ENCODE peak calls at places on chromosomes 5 and 9, in eight cellular contexts. One of them, this sample, is unnamed. For H3K4me1 and H3K27me3, the result is how much of the 10 kb centered on the place peaks cover.

GRCh38 chr5:140962190-140962589 is 4.1 kb upstream of the PCDHAC2 start:
- DNase-seq in heart right ventricle: no peak
- DNase-seq in right cardiac atrium: no peak
- DNase-seq in aorta: no peak
- DNase-seq in psoas muscle: no peak
- DNase-seq in CD8-positive, alpha-beta T cell: no peak
- DNase-seq in fibroblast of lung: no peak
- DNase-seq in cardiac muscle cell: no peak
- DNase-seq in this sample: no peak

GRCh38 chr5:139807647-139808030 is 12.0 kb downstream of the PSD2 start:
- DNase-seq in heart right ventricle: no peak
- DNase-seq in right cardiac atrium: no peak
- DNase-seq in aorta: peak
- DNase-seq in psoas muscle: no peak
- DNase-seq in CD8-positive, alpha-beta T cell: no peak
- DNase-seq in fibroblast of lung: no peak
- DNase-seq in cardiac muscle cell: no peak
- DNase-seq in this sample: no peak

GRCh38 chr5:17802256-17802655 is 168.0 kb downstream of the TAF11L14 start:
- DNase-seq in heart right ventricle: no peak
- DNase-seq in right cardiac atrium: no peak
- DNase-seq in aorta: no peak
- DNase-seq in psoas muscle: no peak
- DNase-seq in CD8-positive, alpha-beta T cell: no peak
- DNase-seq in fibroblast of lung: no peak
- DNase-seq in cardiac muscle cell: no peak
- DNase-seq in this sample: no peak

GRCh38 chr5:68333649-68334549 is 118.3 kb downstream of the PIK3R1 start:
- DNase-seq in heart right ventricle: no peak
- DNase-seq in right cardiac atrium: no peak
- DNase-seq in aorta: no peak
- DNase-seq in psoas muscle: no peak
- DNase-seq in CD8-positive, alpha-beta T cell: no peak
- DNase-seq in fibroblast of lung: peak
- DNase-seq in cardiac muscle cell: peak
- DNase-seq in this sample: no peak

GRCh38 chr9:90894956-90895687 is 93.5 kb downstream of the SYK start:
- DNase-seq in heart right ventricle: no peak
- DNase-seq in right cardiac atrium: no peak
- DNase-seq in aorta: no peak
- DNase-seq in psoas muscle: no peak
- DNase-seq in CD8-positive, alpha-beta T cell: no peak
- DNase-seq in fibroblast of lung: no peak
- DNase-seq in cardiac muscle cell: no peak
- DNase-seq in this sample: no peak

GRCh38 chr5:132486318-132487094 is 4.1 kb downstream of the IRF1 start:
- DNase-seq in heart right ventricle: no peak
- DNase-seq in right cardiac atrium: no peak
- DNase-seq in aorta: no peak
- DNase-seq in psoas muscle: no peak
- DNase-seq in CD8-positive, alpha-beta T cell: no peak
- DNase-seq in fibroblast of lung: no peak
- DNase-seq in cardiac muscle cell: no peak
- DNase-seq in this sample: no peak

GRCh38 chr9:86573886-86574285 is 219.7 kb upstream of the TUT7 start:
- DNase-seq in heart right ventricle: no peak
- DNase-seq in right cardiac atrium: no peak
- DNase-seq in aorta: no peak
- DNase-seq in psoas muscle: no peak
- DNase-seq in CD8-positive, alpha-beta T cell: no peak
- DNase-seq in fibroblast of lung: no peak
- DNase-seq in cardiac muscle cell: no peak
- DNase-seq in this sample: no peak

GRCh38 chr5:151683444-151683843 is 3.3 kb downstream of the SPARC start:
- DNase-seq in heart right ventricle: no peak
- DNase-seq in right cardiac atrium: no peak
- DNase-seq in aorta: no peak
- DNase-seq in psoas muscle: no peak
- DNase-seq in CD8-positive, alpha-beta T cell: no peak
- DNase-seq in fibroblast of lung: peak
- DNase-seq in cardiac muscle cell: no peak
- DNase-seq in this sample: no peak

GRCh38 chr9:8188720-8189407 is 389.3 kb upstream of the DMAC1 start:
- DNase-seq in heart right ventricle: no peak
- DNase-seq in right cardiac atrium: no peak
- DNase-seq in aorta: no peak
- DNase-seq in psoas muscle: no peak
- DNase-seq in CD8-positive, alpha-beta T cell: no peak
- DNase-seq in fibroblast of lung: no peak
- DNase-seq in cardiac muscle cell: no peak
- DNase-seq in this sample: no peak

GRCh38 chr5:173213236-173213933 is 21.6 kb downstream of the NKX2-5 start:
- DNase-seq in heart right ventricle: no peak
- DNase-seq in right cardiac atrium: no peak
- DNase-seq in aorta: peak
- DNase-seq in psoas muscle: no peak
- DNase-seq in CD8-positive, alpha-beta T cell: no peak
- DNase-seq in fibroblast of lung: no peak
- DNase-seq in cardiac muscle cell: no peak
- DNase-seq in this sample: no peak

GRCh38 chr9:806285-807156 is 35.0 kb upstream of the DMRT1 start:
- DNase-seq in heart right ventricle: no peak
- DNase-seq in right cardiac atrium: no peak
- DNase-seq in aorta: no peak
- DNase-seq in psoas muscle: no peak
- DNase-seq in CD8-positive, alpha-beta T cell: no peak
- DNase-seq in fibroblast of lung: peak
- DNase-seq in cardiac muscle cell: peak
- DNase-seq in this sample: no peak

GRCh38 chr9:126676685-126677143 is 63.0 kb downstream of the LMX1B start:
- DNase-seq in heart right ventricle: no peak
- DNase-seq in right cardiac atrium: no peak
- DNase-seq in aorta: no peak
- DNase-seq in psoas muscle: no peak
- DNase-seq in CD8-positive, alpha-beta T cell: no peak
- DNase-seq in fibroblast of lung: no peak
- DNase-seq in cardiac muscle cell: no peak
- DNase-seq in this sample: no peak

GRCh38 chr9:101097210-101097609 is 68.7 kb downstream of the PLPPR1 start:
- DNase-seq in heart right ventricle: no peak
- DNase-seq in right cardiac atrium: no peak
- DNase-seq in aorta: no peak
- DNase-seq in psoas muscle: no peak
- DNase-seq in CD8-positive, alpha-beta T cell: no peak
- DNase-seq in fibroblast of lung: no peak
- DNase-seq in cardiac muscle cell: no peak
- DNase-seq in this sample: no peak

GRCh38 chr5:179221196-179221876 is 123.9 kb downstream of the ADAMTS2 start:
- DNase-seq in heart right ventricle: no peak
- DNase-seq in right cardiac atrium: no peak
- DNase-seq in aorta: peak
- DNase-seq in psoas muscle: no peak
- DNase-seq in CD8-positive, alpha-beta T cell: no peak
- DNase-seq in fibroblast of lung: no peak
- DNase-seq in cardiac muscle cell: no peak
- DNase-seq in this sample: peak

GRCh38 chr5:127934791-127935256 is 148.7 kb upstream of the SLC12A2 start:
- DNase-seq in heart right ventricle: no peak
- DNase-seq in right cardiac atrium: no peak
- DNase-seq in aorta: no peak
- DNase-seq in psoas muscle: no peak
- DNase-seq in CD8-positive, alpha-beta T cell: no peak
- DNase-seq in fibroblast of lung: peak
- DNase-seq in cardiac muscle cell: peak
- DNase-seq in this sample: no peak

GRCh38 chr9:124852829-124853531 is at the start of gene WDR38:
- DNase-seq in heart right ventricle: peak
- DNase-seq in right cardiac atrium: peak
- DNase-seq in aorta: peak
- DNase-seq in psoas muscle: peak
- DNase-seq in CD8-positive, alpha-beta T cell: peak
- DNase-seq in fibroblast of lung: peak
- DNase-seq in cardiac muscle cell: peak
- DNase-seq in this sample: peak

GRCh38 chr9:122816163-122816867 is 12.1 kb downstream of the PDCL start:
- DNase-seq in heart right ventricle: peak
- DNase-seq in right cardiac atrium: peak
- DNase-seq in aorta: no peak
- DNase-seq in psoas muscle: peak
- DNase-seq in CD8-positive, alpha-beta T cell: no peak
- DNase-seq in fibroblast of lung: no peak
- DNase-seq in cardiac muscle cell: peak
- DNase-seq in this sample: no peak

GRCh38 chr5:102223542-102224444 is 72.3 kb downstream of the SLCO4C1 start:
- DNase-seq in heart right ventricle: no peak
- DNase-seq in right cardiac atrium: no peak
- DNase-seq in aorta: no peak
- DNase-seq in psoas muscle: no peak
- DNase-seq in CD8-positive, alpha-beta T cell: no peak
- DNase-seq in fibroblast of lung: peak
- DNase-seq in cardiac muscle cell: peak
- DNase-seq in this sample: no peak

GRCh38 chr5:116382874-116383266 is 191.8 kb downstream of the SEMA6A start:
- DNase-seq in heart right ventricle: no peak
- DNase-seq in right cardiac atrium: no peak
- DNase-seq in aorta: no peak
- DNase-seq in psoas muscle: no peak
- DNase-seq in CD8-positive, alpha-beta T cell: no peak
- DNase-seq in fibroblast of lung: no peak
- DNase-seq in cardiac muscle cell: no peak
- DNase-seq in this sample: no peak

GRCh38 chr9:117265253-117265652 is 149.6 kb downstream of the ASTN2 start:
- DNase-seq in heart right ventricle: peak
- DNase-seq in right cardiac atrium: peak
- DNase-seq in aorta: no peak
- DNase-seq in psoas muscle: no peak
- DNase-seq in CD8-positive, alpha-beta T cell: no peak
- DNase-seq in fibroblast of lung: no peak
- DNase-seq in cardiac muscle cell: no peak
- DNase-seq in this sample: no peak

GRCh38 chr9:14309403-14309802 is 4.5 kb downstream of the NFIB start:
- DNase-seq in heart right ventricle: no peak
- DNase-seq in right cardiac atrium: no peak
- DNase-seq in aorta: no peak
- DNase-seq in psoas muscle: no peak
- DNase-seq in CD8-positive, alpha-beta T cell: no peak
- DNase-seq in fibroblast of lung: peak
- DNase-seq in cardiac muscle cell: peak
- DNase-seq in this sample: no peak

GRCh38 chr5:19900269-19900668 is 87.7 kb downstream of the CDH18 start:
- DNase-seq in heart right ventricle: no peak
- DNase-seq in right cardiac atrium: no peak
- DNase-seq in aorta: no peak
- DNase-seq in psoas muscle: no peak
- DNase-seq in CD8-positive, alpha-beta T cell: no peak
- DNase-seq in fibroblast of lung: no peak
- DNase-seq in cardiac muscle cell: no peak
- DNase-seq in this sample: no peak

GRCh38 chr5:14365831-14366435 is 215.7 kb upstream of the OTULINL start:
- DNase-seq in heart right ventricle: no peak
- DNase-seq in right cardiac atrium: no peak
- DNase-seq in aorta: no peak
- DNase-seq in psoas muscle: no peak
- DNase-seq in CD8-positive, alpha-beta T cell: no peak
- DNase-seq in fibroblast of lung: peak
- DNase-seq in cardiac muscle cell: no peak
- DNase-seq in this sample: no peak

DNA sequence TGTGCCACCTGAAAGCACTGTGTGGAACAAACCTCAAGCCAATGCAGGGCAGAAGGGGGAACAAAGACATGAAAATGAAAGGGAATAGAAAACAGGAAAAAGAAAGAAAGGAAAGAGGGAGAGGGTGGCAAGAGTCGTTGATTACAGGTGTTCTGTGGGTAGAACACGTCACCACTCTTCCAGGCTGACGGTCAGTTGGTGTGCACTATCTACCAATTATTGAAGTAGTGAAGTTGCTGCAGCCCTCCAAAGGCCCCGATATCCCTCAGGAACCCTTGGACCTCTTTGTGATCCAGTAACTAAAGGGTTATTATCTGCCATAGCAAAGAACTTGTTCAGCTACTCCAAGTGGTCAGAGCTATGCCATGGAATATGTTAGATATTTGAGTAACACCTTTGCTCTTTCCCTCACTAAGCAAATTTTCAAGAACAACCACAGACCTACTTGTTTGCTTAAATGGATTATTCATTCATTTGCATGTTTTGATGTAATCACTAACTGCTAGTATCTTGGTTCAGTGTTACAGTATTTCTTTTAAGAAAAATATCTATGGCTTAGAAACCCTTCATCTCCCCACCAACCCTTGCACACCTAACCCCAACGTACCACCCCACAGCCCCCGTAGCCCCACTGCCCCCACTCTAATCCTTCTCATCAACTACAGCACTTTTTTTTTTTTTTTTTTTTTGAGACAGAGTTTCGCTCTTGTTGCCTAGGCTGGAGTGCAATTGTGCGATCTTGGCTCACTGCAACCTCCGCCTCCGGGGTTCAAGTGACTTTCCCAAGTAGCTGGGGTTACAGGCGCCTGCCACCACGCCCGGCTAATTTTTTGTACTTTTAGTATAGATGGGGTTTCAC is 31.3 kb downstream of the FYB1 start:
- DNase-seq in heart right ventricle: no peak
- DNase-seq in right cardiac atrium: no peak
- DNase-seq in aorta: no peak
- DNase-seq in psoas muscle: no peak
- DNase-seq in CD8-positive, alpha-beta T cell: no peak
- DNase-seq in fibroblast of lung: no peak
- DNase-seq in cardiac muscle cell: no peak
- DNase-seq in this sample: no peak
- H3K4me1 ChIP-seq in heart right ventricle: under half
- H3K4me1 ChIP-seq in right cardiac atrium: under half
- H3K4me1 ChIP-seq in aorta: under half
- H3K4me1 ChIP-seq in psoas muscle: under half
- H3K4me1 ChIP-seq in CD8-positive, alpha-beta T cell: half or more
- H3K4me1 ChIP-seq in fibroblast of lung: under half
- H3K4me1 ChIP-seq in cardiac muscle cell: under half
- H3K4me1 ChIP-seq in this sample: under half

GRCh38 chr5:52150501-52150900 is 637.2 kb upstream of the ITGA1 start:
- DNase-seq in heart right ventricle: no peak
- DNase-seq in right cardiac atrium: no peak
- DNase-seq in aorta: no peak
- DNase-seq in psoas muscle: no peak
- DNase-seq in CD8-positive, alpha-beta T cell: no peak
- DNase-seq in fibroblast of lung: no peak
- DNase-seq in cardiac muscle cell: no peak
- DNase-seq in this sample: no peak
- H3K27me3 ChIP-seq in heart right ventricle: under half
- H3K27me3 ChIP-seq in right cardiac atrium: under half
- H3K27me3 ChIP-seq in aorta: under half
- H3K27me3 ChIP-seq in psoas muscle: under half
- H3K27me3 ChIP-seq in CD8-positive, alpha-beta T cell: under half
- H3K27me3 ChIP-seq in fibroblast of lung: under half
- H3K27me3 ChIP-seq in cardiac muscle cell: under half
- H3K27me3 ChIP-seq in this sample: under half

GRCh38 chr9:95935861-95936578 is 60.5 kb downstream of the ERCC6L2 start:
- DNase-seq in heart right ventricle: no peak
- DNase-seq in right cardiac atrium: no peak
- DNase-seq in aorta: no peak
- DNase-seq in psoas muscle: no peak
- DNase-seq in CD8-positive, alpha-beta T cell: no peak
- DNase-seq in fibroblast of lung: no peak
- DNase-seq in cardiac muscle cell: no peak
- DNase-seq in this sample: no peak
- H3K4me1 ChIP-seq in heart right ventricle: under half
- H3K4me1 ChIP-seq in right cardiac atrium: under half
- H3K4me1 ChIP-seq in aorta: under half
- H3K4me1 ChIP-seq in psoas muscle: under half
- H3K4me1 ChIP-seq in CD8-positive, alpha-beta T cell: under half
- H3K4me1 ChIP-seq in fibroblast of lung: under half
- H3K4me1 ChIP-seq in cardiac muscle cell: under half
- H3K4me1 ChIP-seq in this sample: under half

GRCh38 chr9:77013932-77014596 is 5.4 kb upstream of the FOXB2 start:
- DNase-seq in heart right ventricle: no peak
- DNase-seq in right cardiac atrium: no peak
- DNase-seq in aorta: no peak
- DNase-seq in psoas muscle: no peak
- DNase-seq in CD8-positive, alpha-beta T cell: no peak
- DNase-seq in fibroblast of lung: no peak
- DNase-seq in cardiac muscle cell: no peak
- DNase-seq in this sample: no peak
- H3K27me3 ChIP-seq in heart right ventricle: half or more
- H3K27me3 ChIP-seq in right cardiac atrium: under half
- H3K27me3 ChIP-seq in aorta: under half
- H3K27me3 ChIP-seq in psoas muscle: under half
- H3K27me3 ChIP-seq in CD8-positive, alpha-beta T cell: under half
- H3K27me3 ChIP-seq in fibroblast of lung: half or more
- H3K27me3 ChIP-seq in cardiac muscle cell: half or more
- H3K27me3 ChIP-seq in this sample: half or more